ENCODE peak calls at places on chromosomes 13 and 19, in nine cellular contexts. I is colonic mucosa, J is heart left ventricle, N is spleen, A is uterus, X is kidney epithelial cell, F is Panc1, U is coronary artery, D is AG10803. M is an unnamed sample.

GRCh38 chr13:107322228-107322627 is 754.3 kb upstream of the ARGLU1 start:
- DNase-seq in I (no peak), J (no peak), N (no peak), A (no peak), X (no peak), F (no peak), U (no peak), D (no peak), M (no peak)

GRCh38 chr13:92158335-92158734 is 759.9 kb downstream of the GPC5 start:
- DNase-seq in I (no peak), J (no peak), N (no peak), A (no peak), X (peak), F (no peak), U (no peak), D (no peak), M (peak)

GRCh38 chr19:23312515-23312914 is 62.3 kb upstream of the ZNF724 start:
- DNase-seq in I (no peak), J (no peak), N (no peak), A (no peak), X (no peak), F (no peak), U (no peak), D (no peak), M (no peak)

GRCh38 chr13:58437436-58437835 is 805.9 kb downstream of the PCDH17 start:
- DNase-seq in I (no peak), J (no peak), N (no peak), A (no peak), X (no peak), F (no peak), U (no peak), D (no peak), M (no peak)

GRCh38 chr19:29268103-29268502 is 55.2 kb upstream of the UQCRFS1 start:
- DNase-seq in I (no peak), J (no peak), N (peak), A (no peak), X (no peak), F (no peak), U (peak), D (no peak), M (no peak)

GRCh38 chr19:10998045-10998533 is 37.3 kb downstream of the SMARCA4 start:
- DNase-seq in I (peak), J (no peak), N (no peak), A (no peak), X (no peak), F (no peak), U (no peak), D (no peak), M (peak)

GRCh38 chr13:87259479-87260083 is 411.6 kb upstream of the SLITRK5 start:
- DNase-seq in I (no peak), J (no peak), N (no peak), A (no peak), X (no peak), F (no peak), U (no peak), D (no peak), M (no peak)

GRCh38 chr13:93624371-93624777 is 397.8 kb downstream of the GPC6 start:
- DNase-seq in I (no peak), J (no peak), N (no peak), A (no peak), X (no peak), F (no peak), U (no peak), D (no peak), M (no peak)

GRCh38 chr13:112776971-112777370 is 87.1 kb downstream of the ATP11A start:
- DNase-seq in I (no peak), J (no peak), N (no peak), A (no peak), X (no peak), F (no peak), U (no peak), D (no peak), M (no peak)

GRCh38 chr13:39317284-39317683 is 279.0 kb downstream of the NHLRC3 start:
- DNase-seq in I (no peak), J (peak), N (no peak), A (peak), X (no peak), F (no peak), U (no peak), D (peak), M (peak)

GRCh38 chr19:35389192-35389861 is 18.5 kb downstream of the GPR42 start:
- DNase-seq in I (peak), J (no peak), N (no peak), A (no peak), X (no peak), F (no peak), U (no peak), D (no peak), M (no peak)

GRCh38 chr19:5137571-5138124 is 168.7 kb downstream of the KDM4B start:
- DNase-seq in I (no peak), J (no peak), N (no peak), A (no peak), X (no peak), F (no peak), U (no peak), D (no peak), M (no peak)

GRCh38 chr19:39518458-39518857 is 3.5 kb downstream of the SELENOV start:
- DNase-seq in I (no peak), J (no peak), N (peak), A (no peak), X (no peak), F (no peak), U (no peak), D (no peak), M (no peak)

GRCh38 chr13:35367586-35367985 is 108.9 kb downstream of the MAB21L1 start:
- DNase-seq in I (no peak), J (no peak), N (no peak), A (no peak), X (no peak), F (no peak), U (no peak), D (peak), M (no peak)

GRCh38 chr13:47233734-47234133 is 336.9 kb upstream of the HTR2A start:
- DNase-seq in I (no peak), J (peak), N (no peak), A (no peak), X (no peak), F (no peak), U (no peak), D (peak), M (peak)

GRCh38 chr13:73171926-73172325 is 113.1 kb downstream of the KLF5 start:
- DNase-seq in I (no peak), J (peak), N (no peak), A (no peak), X (no peak), F (no peak), U (no peak), D (no peak), M (peak)

GRCh38 chr13:71829542-71829941 is 37.5 kb downstream of the DACH1 start:
- DNase-seq in I (no peak), J (no peak), N (no peak), A (no peak), X (no peak), F (no peak), U (no peak), D (no peak), M (no peak)

GRCh38 chr13:111906816-111907215 is 160.1 kb upstream of the SOX1 start:
- DNase-seq in I (no peak), J (no peak), N (no peak), A (no peak), X (no peak), F (no peak), U (peak), D (no peak), M (no peak)

GRCh38 chr13:30002577-30002976 is 152.2 kb upstream of the UBL3 start:
- DNase-seq in I (no peak), J (no peak), N (no peak), A (no peak), X (no peak), F (no peak), U (no peak), D (peak), M (peak)

GRCh38 chr19:39038098-39038497 is 5.7 kb upstream of the FBXO27 start:
- DNase-seq in I (no peak), J (no peak), N (no peak), A (no peak), X (no peak), F (no peak), U (no peak), D (peak), M (peak)

GRCh38 chr13:76338003-76338402 is 548.2 kb downstream of the KCTD12 start:
- DNase-seq in I (no peak), J (no peak), N (no peak), A (no peak), X (no peak), F (no peak), U (no peak), D (no peak), M (no peak)

GRCh38 chr19:19485161-19485997 is 30.0 kb downstream of the TSSK6 start:
- DNase-seq in I (no peak), J (peak), N (peak), A (no peak), X (no peak), F (no peak), U (no peak), D (peak), M (peak)

GRCh38 chr13:39527301-39527700 is 75.7 kb downstream of the LHFPL6 start:
- DNase-seq in I (no peak), J (no peak), N (no peak), A (no peak), X (no peak), F (no peak), U (no peak), D (no peak), M (no peak)

GRCh38 chr13:113616991-113617749 is 32.6 kb downstream of the TFDP1 start:
- DNase-seq in I (no peak), J (peak), N (no peak), A (no peak), X (peak), F (no peak), U (no peak), D (no peak), M (no peak)

GRCh38 chr13:50255639-50256038 is 240.4 kb downstream of the KCNRG start:
- DNase-seq in I (no peak), J (no peak), N (no peak), A (no peak), X (no peak), F (no peak), U (no peak), D (no peak), M (no peak)

GRCh38 chr13:97977376-97977705 is 23.9 kb downstream of the IPO5 start:
- DNase-seq in I (no peak), J (no peak), N (no peak), A (no peak), X (no peak), F (no peak), U (no peak), D (no peak), M (no peak)

GRCh38 chr19:38691938-38692457 is 44.5 kb downstream of the ACTN4 start:
- DNase-seq in I (no peak), J (peak), N (no peak), A (peak), X (peak), F (peak), U (peak), D (peak), M (peak)

GRCh38 chr19:50564229-50565105 is 3.8 kb downstream of the LRRC4B start:
- DNase-seq in I (no peak), J (no peak), N (no peak), A (no peak), X (no peak), F (no peak), U (no peak), D (no peak), M (no peak)

GRCh38 chr19:14339741-14340140 is 41.5 kb upstream of the ADGRE5 start:
- DNase-seq in I (no peak), J (no peak), N (no peak), A (no peak), X (no peak), F (no peak), U (no peak), D (no peak), M (no peak)

GRCh38 chr19:40605201-40605971 is 4.2 kb downstream of the LTBP4 start:
- DNase-seq in I (peak), J (peak), N (peak), A (peak), X (no peak), F (no peak), U (peak), D (peak), M (peak)
- TF ChIP-seq CTCF in I (no peak), J (peak), N (peak), A (peak), X (no peak), F (no peak), U (no peak), D (peak), M (no peak)

DNA sequence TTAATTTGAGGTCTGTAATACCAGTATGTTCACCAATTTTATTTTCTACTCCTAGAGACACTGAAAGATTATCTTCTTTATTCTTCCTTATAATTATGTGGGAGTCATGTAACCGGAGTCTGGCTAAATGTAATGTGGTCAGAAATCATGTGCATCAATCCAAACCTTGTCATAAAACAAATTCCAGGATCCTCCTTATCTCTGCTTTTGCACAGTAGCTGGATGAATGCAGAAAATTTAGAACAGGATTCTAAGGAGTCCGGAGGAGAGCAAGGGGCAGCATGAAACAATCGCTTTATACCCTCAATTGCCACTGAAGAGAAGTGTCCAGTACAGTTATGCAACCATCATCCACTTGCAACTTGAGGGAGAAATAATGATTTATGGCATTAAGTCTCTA is 2674.7 kb upstream of the PCDH20 start:
- DNase-seq in I (no peak), J (no peak), N (no peak), A (no peak), X (no peak), F (no peak), U (no peak), D (no peak), M (no peak)
- H3K4me3 ChIP-seq in I (no peak), J (no peak), N (no peak), A (no peak), X (no peak), F (no peak), U (no peak), D (no peak), M (no peak)

DNA sequence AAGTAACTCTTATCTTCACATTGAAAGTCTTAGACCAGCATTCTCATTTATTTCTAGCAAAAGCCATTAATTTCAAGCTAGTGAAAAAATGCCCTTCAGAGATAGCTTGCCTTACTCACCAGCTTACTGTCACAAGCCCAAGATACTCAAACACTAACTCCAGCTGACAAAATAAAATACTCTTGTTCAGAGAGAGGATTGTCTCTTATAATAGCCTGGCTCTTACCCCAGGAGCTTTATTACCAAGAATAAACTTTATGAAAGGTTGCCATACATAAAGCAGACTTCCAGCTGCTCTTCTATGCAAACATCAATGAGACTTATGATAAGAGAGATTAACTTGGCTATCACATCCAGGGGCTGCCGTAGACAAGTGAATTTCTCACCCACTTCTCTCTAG is 53.6 kb downstream of the XPO4 start:
- DNase-seq in I (no peak), J (no peak), N (no peak), A (no peak), X (no peak), F (no peak), U (no peak), D (no peak), M (no peak)
- TF ChIP-seq CTCF in I (no peak), J (no peak), N (no peak), A (no peak), X (no peak), F (no peak), U (no peak), D (no peak), M (no peak)

GRCh38 chr13:94708031-94708571 is 4.2 kb downstream of the SOX21 start:
- DNase-seq in I (no peak), J (no peak), N (no peak), A (no peak), X (no peak), F (no peak), U (no peak), D (no peak), M (no peak)

GRCh38 chr13:94706854-94707399 is 5.4 kb downstream of the SOX21 start:
- DNase-seq in I (no peak), J (no peak), N (no peak), A (no peak), X (no peak), F (no peak), U (no peak), D (no peak), M (no peak)

GRCh38 chr13:94708971-94709614 is 3.3 kb downstream of the SOX21 start:
- DNase-seq in I (no peak), J (no peak), N (no peak), A (no peak), X (no peak), F (no peak), U (no peak), D (no peak), M (no peak)

GRCh38 chr13:94706101-94706853 is 6.1 kb downstream of the SOX21 start:
- DNase-seq in I (no peak), J (no peak), N (no peak), A (no peak), X (no peak), F (no peak), U (no peak), D (no peak), M (no peak)

GRCh38 chr13:94707400-94708021 is 4.8 kb downstream of the SOX21 start:
- DNase-seq in I (no peak), J (no peak), N (no peak), A (no peak), X (no peak), F (no peak), U (no peak), D (no peak), M (no peak)
- H3K4me3 ChIP-seq in I (no peak), J (no peak), N (no peak), A (no peak), X (no peak), F (peak), U (peak), D (no peak), M (no peak)

DNA sequence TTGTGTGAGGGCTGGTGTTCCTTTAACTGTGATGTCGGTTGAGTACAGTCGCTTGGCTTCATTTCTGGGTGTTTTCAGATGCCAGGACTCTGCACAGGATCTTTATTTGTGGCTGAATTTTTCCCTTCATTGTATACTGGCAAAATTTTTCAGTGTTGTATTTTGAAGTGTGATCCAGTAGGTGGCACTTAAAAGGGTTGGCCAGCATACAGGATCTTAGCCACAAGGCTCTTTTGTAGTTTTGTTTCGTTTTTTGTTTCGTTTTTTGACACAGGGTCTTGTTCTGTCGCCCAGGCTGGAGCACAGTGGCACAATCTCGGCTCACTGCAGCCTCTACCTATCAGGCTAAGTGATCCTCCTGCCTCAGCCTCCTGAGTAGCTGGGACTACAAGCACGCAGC is 8.7 kb downstream of the FCAR start:
- DNase-seq in I (no peak), J (no peak), N (no peak), A (no peak), X (no peak), F (no peak), U (no peak), D (no peak), M (no peak)
- TF ChIP-seq CTCF in I (no peak), J (no peak), N (peak), A (no peak), X (no peak), F (no peak), U (no peak), D (no peak), M (no peak)

DNA sequence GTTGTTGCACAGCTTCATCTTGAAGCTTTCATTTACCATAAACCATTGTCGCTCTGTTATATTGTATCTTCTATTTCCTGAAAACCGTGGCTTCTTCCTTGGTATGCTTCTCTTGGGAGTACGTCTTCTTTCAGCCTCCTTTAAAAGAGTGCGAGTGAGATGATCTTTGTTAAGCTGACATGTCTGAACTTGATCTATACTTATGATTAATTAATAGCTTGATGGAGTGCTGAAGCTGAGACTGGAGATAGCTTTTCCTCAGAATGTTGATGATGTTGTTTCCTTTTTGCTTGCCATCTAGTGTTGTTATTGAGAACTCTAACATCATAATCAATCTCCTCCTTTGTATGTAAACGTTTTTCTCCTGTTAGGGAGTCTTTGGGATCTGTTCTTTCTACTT is 529.3 kb upstream of the SPRY2 start:
- DNase-seq in I (no peak), J (no peak), N (no peak), A (no peak), X (no peak), F (no peak), U (no peak), D (no peak), M (no peak)
- H3K4me3 ChIP-seq in I (no peak), J (no peak), N (no peak), A (no peak), X (no peak), F (no peak), U (no peak), D (no peak), M (no peak)

GRCh38 chr19:48988286-48988685 is 4.8 kb downstream of the GYS1 start:
- DNase-seq in I (no peak), J (no peak), N (no peak), A (no peak), X (no peak), F (no peak), U (no peak), D (no peak), M (no peak)

GRCh38 chr19:48985711-48986110 is 7.4 kb downstream of the GYS1 start:
- DNase-seq in I (no peak), J (no peak), N (no peak), A (no peak), X (no peak), F (no peak), U (no peak), D (no peak), M (no peak)

GRCh38 chr19:48988860-48989259 is 4.2 kb downstream of the GYS1 start:
- DNase-seq in I (no peak), J (no peak), N (no peak), A (no peak), X (no peak), F (no peak), U (no peak), D (no peak), M (no peak)

GRCh38 chr19:48986211-48986610 is 6.9 kb downstream of the GYS1 start:
- DNase-seq in I (no peak), J (no peak), N (no peak), A (no peak), X (no peak), F (no peak), U (no peak), D (no peak), M (no peak)

DNA sequence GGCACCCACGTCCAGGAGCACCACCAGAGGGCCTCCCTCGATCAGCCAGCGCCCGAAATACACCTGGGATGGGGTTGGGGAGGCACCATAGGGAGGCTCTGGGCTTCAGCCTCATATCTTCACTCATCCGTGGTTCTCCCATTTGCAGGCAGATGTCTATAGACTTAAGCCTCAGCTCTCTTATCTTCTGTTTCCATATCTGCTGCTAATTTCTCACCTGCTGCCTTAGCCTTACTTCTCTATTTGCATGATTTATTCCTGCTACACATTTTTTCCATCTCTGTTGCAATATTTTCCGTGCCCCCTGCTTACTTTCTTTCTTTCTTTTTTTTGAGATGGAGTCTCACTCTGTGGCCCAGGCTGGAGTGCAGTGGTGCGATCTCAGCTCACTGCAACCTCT is 5.8 kb downstream of the GYS1 start:
- DNase-seq in I (no peak), J (no peak), N (no peak), A (no peak), X (no peak), F (no peak), U (no peak), D (no peak), M (no peak)
- TF ChIP-seq CTCF in I (no peak), J (no peak), N (no peak), A (no peak), X (no peak), F (no peak), U (no peak), D (no peak), M (no peak)

GRCh38 chr13:32285633-32285965 is 29.6 kb downstream of the ZAR1L start:
- DNase-seq in I (no peak), J (no peak), N (no peak), A (no peak), X (no peak), F (no peak), U (no peak), D (no peak), M (no peak)
- H3K4me3 ChIP-seq in I (no peak), J (no peak), N (no peak), A (no peak), X (no peak), F (no peak), U (no peak), D (no peak), M (no peak)

M was measured in cardiac fibroblast.